ENCODE peak calls at places on chromosomes 16 and 17, in six cellular contexts. C is A549, I is heart left ventricle, B is sigmoid colon, G is tibial nerve, T is stomach. M is an unnamed sample.

GRCh38 chr17:7587420-7587786 is 2.5 kb downstream of the SOX15 start:
- DNase-seq in C (no peak), I (no peak), B (no peak), G (no peak), T (no peak), M (no peak)

GRCh38 chr17:62186841-62187240 is 121.8 kb upstream of the MED13 start:
- DNase-seq in C (no peak), I (no peak), B (no peak), G (no peak), T (no peak), M (no peak)

GRCh38 chr17:72699566-72699965 is 392.9 kb downstream of the SLC39A11 start:
- DNase-seq in C (no peak), I (no peak), B (no peak), G (no peak), T (no peak), M (no peak)

GRCh38 chr16:89132194-89133005 is 38.7 kb downstream of the ACSF3 start:
- DNase-seq in C (no peak), I (no peak), B (no peak), G (no peak), T (no peak), M (no peak)

GRCh38 chr16:81457326-81458133 is 12.9 kb downstream of the CMIP start:
- DNase-seq in C (peak; percentile 95), I (no peak), B (no peak), G (no peak), T (no peak), M (no peak)

GRCh38 chr16:85646976-85647375 is 33.9 kb downstream of the GSE1 start:
- DNase-seq in C (no peak), I (no peak), B (no peak), G (no peak), T (no peak), M (no peak)

GRCh38 chr17:29178750-29179231 is 1.4 kb downstream of the MYO18A start:
- DNase-seq in C (peak; percentile 41), I (no peak), B (no peak), G (no peak), T (peak; percentile 68), M (no peak)

GRCh38 chr16:17493012-17493411 is 22.3 kb upstream of the XYLT1 start:
- DNase-seq in C (no peak), I (no peak), B (no peak), G (no peak), T (no peak), M (no peak)

GRCh38 chr17:79534111-79534510 is 76.7 kb downstream of the RBFOX3 start:
- DNase-seq in C (no peak), I (no peak), B (no peak), G (no peak), T (no peak), M (no peak)

GRCh38 chr17:82570282-82570681 is 50.8 kb downstream of the FOXK2 start:
- DNase-seq in C (no peak), I (no peak), B (no peak), G (no peak), T (no peak), M (no peak)

GRCh38 chr16:22736791-22737190 is 77.2 kb upstream of the HS3ST2 start:
- DNase-seq in C (no peak), I (no peak), B (no peak), G (no peak), T (no peak), M (no peak)

GRCh38 chr17:36697907-36698526 is 96.6 kb downstream of the MRM1 start:
- DNase-seq in C (no peak), I (no peak), B (no peak), G (no peak), T (no peak), M (no peak)

GRCh38 chr16:67207857-67208524 is 9.1 kb downstream of the ELMO3 start:
- DNase-seq in C (peak; percentile 53), I (no peak), B (no peak), G (no peak), T (no peak), M (no peak)

GRCh38 chr17:50473901-50474300 is 4.8 kb upstream of the RSAD1 start:
- DNase-seq in C (no peak), I (no peak), B (no peak), G (no peak), T (no peak), M (no peak)

GRCh38 chr17:36493956-36494355 is 7.5 kb downstream of the ZNHIT3 start:
- DNase-seq in C (no peak), I (no peak), B (no peak), G (no peak), T (no peak), M (no peak)

GRCh38 chr16:84504420-84505248 is at the start of gene MEAK7:
- DNase-seq in C (peak; percentile 98), I (peak; percentile 99), B (peak; percentile 99), G (peak; percentile 99), T (peak; percentile 99), M (peak; percentile 99)
- TF ChIP-seq POLR2A in C (peak; percentile 81), I (peak; percentile 59), B (peak; percentile 58), G (peak; percentile 52), T (no peak), M (peak; percentile 39)

DNA sequence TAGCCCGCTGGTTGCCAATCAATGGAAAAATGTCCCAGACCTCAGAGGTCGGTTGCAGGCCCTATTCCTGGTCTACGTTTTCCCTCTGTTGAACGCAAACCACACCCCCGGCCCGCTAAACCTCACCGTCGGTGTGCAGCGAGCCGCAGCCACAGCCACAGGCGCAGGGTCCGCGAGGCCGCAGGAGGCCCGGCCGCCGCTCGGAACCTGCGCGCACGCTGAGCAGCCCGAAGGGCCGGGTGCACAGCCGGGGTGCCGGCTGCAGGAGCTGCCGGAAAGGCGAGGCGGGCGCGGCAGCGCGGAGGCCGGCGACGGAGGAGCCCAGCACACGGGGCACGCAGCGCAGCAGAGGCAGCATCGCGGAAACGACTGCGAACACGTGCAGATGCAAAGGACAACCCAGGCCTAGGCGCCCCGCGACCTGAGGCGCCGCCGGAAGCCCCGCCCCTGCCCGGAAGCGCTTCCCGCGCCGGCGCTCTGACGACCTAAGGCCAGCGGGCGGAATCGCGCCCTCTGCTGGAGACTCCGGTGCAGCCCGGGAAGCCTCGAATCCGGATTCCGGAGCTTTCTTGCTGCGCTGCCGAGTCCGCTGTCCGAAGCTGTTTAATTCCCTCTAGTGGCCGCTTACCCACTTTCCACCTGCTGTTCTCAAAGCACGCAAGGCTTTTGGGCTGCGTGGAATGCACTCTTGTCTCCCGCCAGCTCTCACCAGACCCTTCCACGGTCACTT is at the start of gene C1QBP:
- DNase-seq in C (peak; percentile 97), I (peak; percentile 93), B (peak; percentile 94), G (peak; percentile 80), T (peak; percentile 94), M (peak; percentile 83)
- TF ChIP-seq POLR2A in C (peak; percentile 93), I (no peak), B (peak; percentile 13), G (no peak), T (no peak), M (no peak)

GRCh38 chr17:45170976-45171337 is 9.3 kb downstream of the HEXIM2 start:
- DNase-seq in C (peak; percentile 76), I (peak; percentile 53), B (peak; percentile 91), G (peak; percentile 62), T (peak; percentile 31), M (peak; percentile 82)
- TF ChIP-seq POLR2A in C (no peak), I (no peak), B (no peak), G (no peak), T (no peak), M (peak; percentile 18)

DNA sequence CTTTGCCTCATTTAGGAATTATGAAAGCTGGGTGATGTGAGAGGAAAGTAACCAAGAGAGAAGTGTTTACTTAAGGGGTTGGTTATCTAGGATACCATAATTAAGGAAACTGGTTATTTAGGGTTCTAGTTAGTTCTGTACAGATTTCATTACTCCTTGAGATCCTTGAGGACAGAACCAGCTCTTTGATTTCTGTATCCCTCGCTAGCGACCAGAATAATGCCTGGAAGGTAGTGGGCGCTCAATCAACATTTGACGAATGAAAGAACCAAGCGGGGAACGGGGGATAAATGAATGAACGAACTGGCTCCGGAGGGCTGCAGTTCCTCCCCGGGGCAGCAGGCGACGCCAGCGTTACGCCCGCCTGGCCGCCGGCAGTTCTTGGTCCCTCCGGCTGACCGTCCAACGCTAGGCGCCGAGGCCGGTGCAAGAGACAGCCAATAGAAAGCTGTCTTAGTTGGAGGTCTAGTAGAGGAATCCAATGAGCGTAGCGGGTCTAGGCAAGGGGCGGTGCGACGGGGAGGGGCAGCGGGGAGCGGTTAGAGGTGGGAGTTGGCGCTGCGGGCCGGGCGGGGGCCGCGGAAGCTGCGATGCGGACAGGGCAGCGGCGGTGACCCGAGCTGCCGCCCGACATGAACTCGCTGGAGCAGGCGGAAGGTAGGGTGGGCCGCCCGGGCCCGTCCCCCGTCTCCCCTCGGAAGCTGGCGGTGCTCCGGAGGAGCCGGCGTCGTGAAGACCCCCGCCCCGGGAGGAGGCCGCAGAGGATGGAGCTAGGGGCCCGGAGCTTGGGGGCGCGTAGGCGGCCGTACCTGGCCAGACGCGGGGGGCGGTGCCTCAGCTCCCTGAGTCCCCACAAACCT is at the start of gene CNEP1R1:
- DNase-seq in C (peak; percentile 98), I (peak; percentile 94), B (peak; percentile 98), G (peak; percentile 88), T (peak; percentile 93), M (peak; percentile 94)
- TF ChIP-seq POLR2A in C (peak; percentile 87), I (no peak), B (peak; percentile 53), G (no peak), T (no peak), M (no peak)

GRCh38 chr17:42518046-42518754 is 17.8 kb upstream of the NAGLU start:
- DNase-seq in C (peak; percentile 94), I (peak; percentile 80), B (peak; percentile 97), G (peak; percentile 69), T (peak; percentile 79), M (peak; percentile 63)
- TF ChIP-seq POLR2A in C (no peak), I (no peak), B (peak; percentile 31), G (no peak), T (no peak), M (no peak)

DNA sequence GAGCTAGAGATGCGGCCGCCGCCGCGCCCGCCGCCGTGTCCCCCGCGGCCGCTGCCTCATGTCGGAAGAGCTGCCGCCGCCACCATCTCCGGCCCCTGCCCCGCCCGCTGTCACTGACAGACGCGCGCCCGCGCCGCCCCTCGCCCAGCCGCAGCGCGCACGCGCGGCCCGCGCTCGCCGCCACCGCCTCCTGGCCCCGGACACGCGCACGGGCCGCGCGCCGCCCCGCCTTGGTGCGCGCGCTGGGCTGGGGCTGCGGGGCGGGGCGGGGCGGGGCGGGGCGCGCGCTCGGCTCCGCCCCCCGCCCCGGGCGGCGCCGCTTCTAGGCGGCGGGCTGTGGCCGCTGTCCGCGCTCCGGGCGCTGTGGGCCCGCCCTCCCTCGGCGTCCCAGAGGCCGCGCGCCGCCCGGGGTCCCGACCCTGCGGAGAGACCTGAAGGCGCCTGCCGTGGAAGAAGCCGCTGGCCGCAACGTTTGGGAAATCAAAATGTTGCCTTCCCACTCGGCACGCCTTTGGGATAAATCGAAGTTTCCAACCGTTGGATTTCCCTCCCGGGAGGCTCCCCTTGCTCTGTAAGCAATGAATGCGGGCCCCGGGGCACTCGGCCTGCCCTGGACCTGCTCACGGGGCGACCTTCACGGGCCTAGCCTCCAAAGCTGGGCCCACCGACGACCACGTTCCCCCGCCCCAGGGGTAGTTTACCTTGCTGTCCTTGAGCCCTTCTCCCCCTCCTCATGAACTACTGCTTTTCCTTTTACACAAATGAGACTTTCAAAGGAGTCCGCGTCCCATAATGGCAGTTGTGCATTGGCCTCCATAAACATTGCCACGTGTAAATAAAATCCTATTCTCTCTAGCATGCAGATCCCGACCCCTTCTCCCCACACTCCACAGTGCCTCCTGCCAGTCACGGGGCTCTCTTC is at the start of gene ADCY9:
- DNase-seq in C (peak; percentile 86), I (peak; percentile 87), B (peak; percentile 85), G (peak; percentile 49), T (peak; percentile 80), M (no peak)
- TF ChIP-seq POLR2A in C (peak; percentile 73), I (no peak), B (no peak), G (no peak), T (no peak), M (no peak)